ENCODE peak calls at places on chromosomes 12 and 14, in nine cellular contexts. W is NCI-H524 treated with DMSO at 0.1 percent for 48 hours; B is mesothelial cell of epicardium; S is glomerular endothelial cell; O is fibroblast of gingiva; U is effector CD4-positive, alpha-beta T cell; D is stimulated activated CD4-positive, alpha-beta T cell treated with anti-CD3 and anti-CD28 coated beads, Interleukin-2, amount 100 ng/mL, for 48 hours; G is M059J; J is SJCRH30. I is an unnamed sample.
A peak's percentile ranks its signal among the peaks of the same experiment; 100 is the strongest.

GRCh38 chr14:91202234-91202974 is 42.1 kb downstream of the GPR68 start:
- DNase-seq in G (no peak), J (no peak), S (no peak), O (peak; percentile 10), D (no peak), U (no peak), W (peak; percentile 14), B (no peak), I (no peak)

GRCh38 chr12:115155665-115156645 is 472.0 kb upstream of the TBX3 start:
- DNase-seq in U (no peak), B (no peak), D (no peak), J (no peak), W (no peak), G (peak; percentile 100), O (no peak), S (no peak), I (no peak)

GRCh38 chr12:76927170-76927784 is 48.5 kb upstream of the CSRP2 start:
- DNase-seq in G (peak; percentile 39), B (no peak), O (peak; percentile 41), S (peak; percentile 2), D (peak; percentile 42), W (peak; percentile 77), J (peak; percentile 71), U (no peak), I (no peak)

GRCh38 chr14:33229269-33229924 is 290.7 kb downstream of the NPAS3 start:
- DNase-seq in B (no peak), D (no peak), W (no peak), U (no peak), G (peak; percentile 9), S (no peak), J (peak; percentile 92), O (peak; percentile 2), I (no peak)

GRCh38 chr12:57151741-57152407 is 4.5 kb upstream of the LRP1-AS start:
- DNase-seq in S (no peak), W (no peak), B (no peak), J (no peak), O (peak; percentile 96), U (no peak), G (peak; percentile 67), D (no peak), I (no peak)

GRCh38 chr14:102452302-102452701 is 57.3 kb downstream of the ANKRD9 start:
- DNase-seq in D (no peak), G (no peak), S (no peak), U (no peak), W (no peak), J (no peak), O (no peak), B (no peak), I (no peak)

GRCh38 chr12:116299548-116300150 is 22.2 kb upstream of the MED13L start:
- DNase-seq in U (no peak), B (no peak), S (no peak), G (no peak), O (peak; percentile 46), J (peak; percentile 88), D (no peak), W (no peak), I (no peak)

GRCh38 chr12:49956663-49957569 is 4.8 kb upstream of the AQP5 start:
- DNase-seq in G (no peak), U (no peak), W (no peak), J (peak; percentile 30), B (no peak), S (no peak), D (no peak), O (no peak), I (no peak)

GRCh38 chr12:95117178-95117599 is 43.8 kb upstream of the NR2C1 start:
- DNase-seq in J (peak; percentile 82), O (peak; percentile 65), U (peak; percentile 64), D (peak; percentile 43), B (peak; percentile 25), S (peak; percentile 60), G (peak; percentile 81), W (no peak), I (peak; percentile 28)

GRCh38 chr12:62581288-62582064 is 114.8 kb downstream of the MON2 start:
- DNase-seq in J (peak; percentile 53), W (no peak), O (peak; percentile 60), S (peak; percentile 63), U (no peak), B (no peak), G (peak; percentile 69), D (no peak), I (peak; percentile 3)

GRCh38 chr12:102026728-102027127 is 35.1 kb downstream of the WASHC3 start:
- DNase-seq in D (no peak), G (no peak), U (no peak), S (no peak), J (no peak), O (no peak), B (no peak), W (no peak), I (no peak)

GRCh38 chr14:99101826-99102461 is 170.1 kb downstream of the BCL11B start:
- DNase-seq in D (no peak), J (no peak), U (no peak), O (no peak), B (no peak), W (no peak), S (no peak), G (no peak), I (no peak)

GRCh38 chr14:79852975-79853374 is 358.3 kb downstream of the DIO2 start:
- DNase-seq in J (no peak), B (no peak), U (no peak), S (no peak), O (no peak), D (no peak), G (no peak), W (no peak), I (no peak)

GRCh38 chr12:105166736-105167135 is 59.2 kb downstream of the WASHC4 start:
- DNase-seq in B (no peak), S (no peak), O (peak; percentile 59), U (no peak), G (no peak), W (no peak), D (no peak), J (no peak), I (no peak)

GRCh38 chr12:6266431-6267006 is 44.0 kb upstream of the PLEKHG6 start:
- DNase-seq in J (peak; percentile 37), G (peak; percentile 25), D (no peak), S (no peak), W (no peak), B (no peak), O (no peak), U (no peak), I (peak; percentile 91)

GRCh38 chr14:79583738-79584405 is 627.4 kb downstream of the DIO2 start:
- DNase-seq in D (no peak), J (no peak), G (peak; percentile 72), U (no peak), O (peak; percentile 64), B (no peak), S (no peak), W (no peak), I (no peak)

GRCh38 chr12:127130506-127131100 is 1136.4 kb upstream of the TMEM132C start:
- DNase-seq in U (no peak), J (no peak), W (no peak), D (no peak), S (no peak), O (no peak), B (no peak), G (peak; percentile 43), I (no peak)

GRCh38 chr12:75478395-75478794 is 2.2 kb upstream of the GLIPR1 start:
- DNase-seq in G (no peak), D (no peak), U (peak; percentile 34), J (no peak), S (no peak), O (peak; percentile 55), B (no peak), W (no peak), I (no peak)

GRCh38 chr14:29927596-29928341 is at the start of gene PRKD1:
- DNase-seq in G (peak; percentile 66), D (no peak), J (peak; percentile 76), O (peak; percentile 77), W (no peak), B (peak; percentile 48), S (no peak), U (no peak), I (peak; percentile 37)

GRCh38 chr12:63893170-63893569 is 48.7 kb downstream of the SRGAP1 start:
- DNase-seq in J (no peak), G (no peak), S (no peak), D (no peak), W (no peak), U (no peak), B (no peak), O (no peak), I (no peak)

GRCh38 chr14:79253576-79253975 is 957.7 kb downstream of the DIO2 start:
- DNase-seq in O (no peak), J (no peak), U (no peak), D (no peak), G (no peak), S (no peak), B (no peak), W (no peak), I (no peak)

GRCh38 chr12:117039891-117040309 is 59.3 kb downstream of the TESC start:
- DNase-seq in W (no peak), G (no peak), S (no peak), O (no peak), J (no peak), U (no peak), D (no peak), B (no peak), I (no peak)

GRCh38 chr14:38546932-38547551 is 291.1 kb upstream of the CLEC14A start:
- DNase-seq in O (no peak), S (no peak), W (no peak), D (no peak), J (no peak), B (no peak), G (no peak), U (no peak), I (no peak)

GRCh38 chr12:115108129-115109100 is 424.4 kb upstream of the TBX3 start:
- DNase-seq in J (no peak), W (no peak), O (no peak), U (no peak), G (no peak), B (no peak), S (no peak), D (no peak), I (no peak)

GRCh38 chr14:30822080-30822571 is 52.2 kb upstream of the COCH start:
- DNase-seq in O (no peak), B (no peak), U (no peak), S (no peak), J (no peak), D (no peak), G (no peak), W (no peak), I (no peak)

GRCh38 chr14:35342160-35343010 is 50.2 kb downstream of the PSMA6 start:
- DNase-seq in U (no peak), G (peak; percentile 60), D (no peak), O (peak; percentile 93), B (no peak), J (peak; percentile 56), S (no peak), W (no peak), I (no peak)

GRCh38 chr14:100827751-100828447 is 2.0 kb downstream of the MEG3 start:
- DNase-seq in G (no peak), W (no peak), D (peak; percentile 9), O (peak; percentile 88), U (no peak), S (no peak), J (peak; percentile 67), B (no peak), I (no peak)

GRCh38 chr14:30005114-30005698 is 77.6 kb upstream of the PRKD1 start:
- DNase-seq in J (peak; percentile 70), D (no peak), O (peak; percentile 77), W (peak; percentile 32), B (no peak), U (no peak), G (peak; percentile 60), S (peak; percentile 52), I (peak; percentile 18)

GRCh38 chr12:68446896-68447806 is 115.0 kb upstream of the MDM1 start:
- DNase-seq in G (no peak), B (no peak), D (no peak), W (no peak), J (no peak), O (peak; percentile 58), S (no peak), U (no peak), I (no peak)

GRCh38 chr14:68468437-68469207 is 324.2 kb downstream of the ZFP36L1 start:
- DNase-seq in D (peak; percentile 38), G (peak; percentile 94), B (no peak), S (no peak), O (peak; percentile 13), W (no peak), J (no peak), U (no peak), I (no peak)

GRCh38 chr14:80135305-80136088 is 75.8 kb downstream of the DIO2 start:
- DNase-seq in S (no peak), O (no peak), G (no peak), U (no peak), W (no peak), D (no peak), B (no peak), J (peak; percentile 13), I (no peak)

I was measured in NCI-H510A.